ENCODE peak calls at places on chromosome X, in nine cellular contexts. One of them, this sample, is unnamed.
A peak's percentile ranks its signal among the peaks of the same experiment; 100 is the strongest.

GRCh38 chrX:111375747-111376146 is 36.2 kb downstream of the DCX start:
- DNase-seq in ovary: no peak
- DNase-seq in neural progenitor cell: peak; percentile 66
- DNase-seq in pancreas: no peak
- DNase-seq in cardiac fibroblast: no peak
- DNase-seq in suprapubic skin: no peak
- DNase-seq in GM10248: no peak
- DNase-seq in GM23338: peak; percentile 49
- DNase-seq in heart left ventricle: no peak
- DNase-seq in this sample: peak; percentile 41

GRCh38 chrX:104113237-104113965 is 1.1 kb downstream of the ZCCHC18 start:
- DNase-seq in cardiac fibroblast: peak; percentile 45
- DNase-seq in suprapubic skin: no peak
- DNase-seq in ovary: peak; percentile 44
- DNase-seq in GM10248: peak; percentile 34
- DNase-seq in neural progenitor cell: peak; percentile 80
- DNase-seq in GM23338: peak; percentile 74
- DNase-seq in pancreas: peak; percentile 54
- DNase-seq in heart left ventricle: peak; percentile 32
- DNase-seq in this sample: peak; percentile 63

GRCh38 chrX:66553973-66554372 is 84.9 kb downstream of the EDA2R start:
- DNase-seq in GM23338: no peak
- DNase-seq in cardiac fibroblast: no peak
- DNase-seq in ovary: no peak
- DNase-seq in GM10248: no peak
- DNase-seq in heart left ventricle: no peak
- DNase-seq in neural progenitor cell: no peak
- DNase-seq in suprapubic skin: no peak
- DNase-seq in pancreas: no peak
- DNase-seq in this sample: no peak

GRCh38 chrX:115957862-115958490 is 212.6 kb upstream of the AGTR2 start:
- DNase-seq in GM10248: no peak
- DNase-seq in ovary: no peak
- DNase-seq in heart left ventricle: no peak
- DNase-seq in GM23338: peak; percentile 51
- DNase-seq in cardiac fibroblast: no peak
- DNase-seq in neural progenitor cell: peak; percentile 49
- DNase-seq in pancreas: peak; percentile 56
- DNase-seq in suprapubic skin: no peak
- DNase-seq in this sample: peak; percentile 26

GRCh38 chrX:14357314-14357713 is 172.0 kb upstream of the GLRA2 start:
- DNase-seq in ovary: no peak
- DNase-seq in heart left ventricle: no peak
- DNase-seq in cardiac fibroblast: no peak
- DNase-seq in suprapubic skin: no peak
- DNase-seq in pancreas: no peak
- DNase-seq in GM10248: no peak
- DNase-seq in neural progenitor cell: no peak
- DNase-seq in GM23338: no peak
- DNase-seq in this sample: no peak

GRCh38 chrX:110734894-110735541 is 60.6 kb downstream of the CHRDL1 start:
- DNase-seq in pancreas: no peak
- DNase-seq in GM23338: peak; percentile 35
- DNase-seq in GM10248: no peak
- DNase-seq in suprapubic skin: no peak
- DNase-seq in cardiac fibroblast: peak; percentile 41
- DNase-seq in ovary: no peak
- DNase-seq in heart left ventricle: no peak
- DNase-seq in neural progenitor cell: peak; percentile 29
- DNase-seq in this sample: peak; percentile 70

GRCh38 chrX:137926090-137926489 is 360.2 kb downstream of the ZIC3 start:
- DNase-seq in heart left ventricle: no peak
- DNase-seq in neural progenitor cell: peak; percentile 47
- DNase-seq in ovary: no peak
- DNase-seq in cardiac fibroblast: no peak
- DNase-seq in GM23338: peak; percentile 53
- DNase-seq in pancreas: no peak
- DNase-seq in suprapubic skin: no peak
- DNase-seq in GM10248: no peak
- DNase-seq in this sample: peak; percentile 30

GRCh38 chrX:21972721-21973120 is 32.2 kb downstream of the SMS start:
- DNase-seq in cardiac fibroblast: peak; percentile 66
- DNase-seq in GM23338: peak; percentile 27
- DNase-seq in ovary: no peak
- DNase-seq in GM10248: no peak
- DNase-seq in pancreas: no peak
- DNase-seq in heart left ventricle: no peak
- DNase-seq in neural progenitor cell: no peak
- DNase-seq in suprapubic skin: no peak
- DNase-seq in this sample: no peak

GRCh38 chrX:101799387-101799786 is 132.4 kb downstream of the ZMAT1 start:
- DNase-seq in cardiac fibroblast: peak; percentile 89
- DNase-seq in pancreas: peak; percentile 88
- DNase-seq in GM23338: peak; percentile 92
- DNase-seq in heart left ventricle: peak; percentile 84
- DNase-seq in suprapubic skin: peak; percentile 82
- DNase-seq in neural progenitor cell: peak; percentile 90
- DNase-seq in GM10248: peak; percentile 52
- DNase-seq in ovary: peak; percentile 73
- DNase-seq in this sample: peak; percentile 91

GRCh38 chrX:112734250-112734649 is 54.5 kb upstream of the LHFPL1 start:
- DNase-seq in suprapubic skin: no peak
- DNase-seq in GM10248: no peak
- DNase-seq in ovary: no peak
- DNase-seq in pancreas: no peak
- DNase-seq in GM23338: peak; percentile 9
- DNase-seq in heart left ventricle: peak; percentile 6
- DNase-seq in neural progenitor cell: no peak
- DNase-seq in cardiac fibroblast: peak; percentile 1
- DNase-seq in this sample: no peak

DNA sequence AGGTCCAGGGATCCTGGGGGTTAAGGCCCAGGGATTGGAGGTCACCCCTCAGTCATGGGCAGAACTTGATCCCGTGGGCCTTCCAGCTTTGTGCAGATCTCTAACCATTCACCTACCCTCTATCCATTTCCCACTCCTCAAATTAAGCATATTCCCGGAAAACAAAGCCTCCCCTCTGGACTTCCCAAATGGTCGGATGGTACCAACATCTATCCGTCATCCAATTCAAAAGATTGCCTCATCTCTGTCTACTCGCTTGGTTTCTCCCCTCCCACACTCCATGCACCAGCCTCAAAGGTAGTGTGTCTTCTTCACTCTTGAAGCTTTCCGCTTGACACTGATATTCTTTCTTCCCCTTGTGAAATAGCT is 473 bp upstream of the BCLAF3 start:
- DNase-seq in GM23338: no peak
- DNase-seq in cardiac fibroblast: no peak
- DNase-seq in pancreas: no peak
- DNase-seq in GM10248: no peak
- DNase-seq in neural progenitor cell: no peak
- DNase-seq in ovary: no peak
- DNase-seq in suprapubic skin: no peak
- DNase-seq in heart left ventricle: no peak
- DNase-seq in this sample: no peak
- TF ChIP-seq CTCF in GM23338: no peak
- TF ChIP-seq CTCF in cardiac fibroblast: no peak
- TF ChIP-seq CTCF in pancreas: no peak
- TF ChIP-seq CTCF in GM10248: no peak
- TF ChIP-seq CTCF in neural progenitor cell: no peak
- TF ChIP-seq CTCF in ovary: no peak
- TF ChIP-seq CTCF in suprapubic skin: no peak
- TF ChIP-seq CTCF in heart left ventricle: no peak
- TF ChIP-seq CTCF in this sample: no peak

GRCh38 chrX:88397551-88397950 is 349.5 kb upstream of the CPXCR1 start:
- DNase-seq in pancreas: no peak
- DNase-seq in heart left ventricle: no peak
- DNase-seq in suprapubic skin: no peak
- DNase-seq in cardiac fibroblast: no peak
- DNase-seq in ovary: no peak
- DNase-seq in GM10248: no peak
- DNase-seq in GM23338: no peak
- DNase-seq in neural progenitor cell: no peak
- DNase-seq in this sample: no peak
- TF ChIP-seq CTCF in pancreas: no peak
- TF ChIP-seq CTCF in heart left ventricle: no peak
- TF ChIP-seq CTCF in suprapubic skin: no peak
- TF ChIP-seq CTCF in cardiac fibroblast: no peak
- TF ChIP-seq CTCF in ovary: no peak
- TF ChIP-seq CTCF in GM10248: no peak
- TF ChIP-seq CTCF in GM23338: no peak
- TF ChIP-seq CTCF in neural progenitor cell: peak; percentile 42
- TF ChIP-seq CTCF in this sample: peak; percentile 12

DNA sequence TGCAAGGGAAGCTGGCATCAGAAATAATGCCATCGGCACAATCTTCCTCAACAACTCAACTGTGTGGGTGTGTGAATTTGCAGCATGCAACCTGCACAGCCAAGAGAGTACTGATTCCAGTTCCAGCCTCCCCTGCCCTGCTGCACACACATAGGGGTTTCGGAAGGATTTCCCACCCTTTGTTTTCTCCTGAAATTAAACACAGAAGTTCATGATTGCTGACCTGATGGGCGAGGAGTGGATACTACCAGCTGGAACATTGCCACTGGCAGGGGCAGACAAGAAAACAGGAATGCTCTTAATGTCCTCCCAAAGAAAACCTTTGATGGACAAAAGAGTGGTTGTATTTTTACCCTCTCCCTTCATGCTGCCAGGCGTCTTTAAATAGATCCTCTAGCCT is 4.8 kb downstream of the NDP start:
- DNase-seq in heart left ventricle: no peak
- DNase-seq in suprapubic skin: no peak
- DNase-seq in pancreas: no peak
- DNase-seq in GM10248: no peak
- DNase-seq in neural progenitor cell: no peak
- DNase-seq in ovary: no peak
- DNase-seq in GM23338: no peak
- DNase-seq in cardiac fibroblast: no peak
- DNase-seq in this sample: no peak
- TF ChIP-seq CTCF in heart left ventricle: no peak
- TF ChIP-seq CTCF in suprapubic skin: no peak
- TF ChIP-seq CTCF in pancreas: no peak
- TF ChIP-seq CTCF in GM10248: no peak
- TF ChIP-seq CTCF in neural progenitor cell: no peak
- TF ChIP-seq CTCF in ovary: no peak
- TF ChIP-seq CTCF in GM23338: no peak
- TF ChIP-seq CTCF in cardiac fibroblast: no peak
- TF ChIP-seq CTCF in this sample: no peak

DNA sequence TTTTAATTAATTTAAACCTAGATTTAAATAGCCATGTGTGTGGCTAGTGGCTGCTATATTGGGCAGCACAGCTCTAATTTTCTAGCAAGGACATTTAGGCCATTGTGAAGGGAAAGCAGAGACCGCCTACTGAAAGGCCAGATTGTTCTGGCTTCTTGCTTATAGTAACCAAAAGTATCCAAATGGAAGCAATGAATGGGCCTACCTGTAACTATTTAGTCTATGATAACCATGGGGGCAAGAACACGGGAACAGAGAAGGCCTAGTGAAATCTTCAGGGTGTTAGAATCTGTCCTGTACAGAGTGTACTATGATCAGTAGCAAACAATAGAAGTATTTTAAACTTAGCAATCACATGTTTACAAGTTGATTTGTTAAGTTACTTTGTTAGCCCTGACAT is 16.5 kb upstream of the HPRT1 start:
- DNase-seq in neural progenitor cell: no peak
- DNase-seq in GM23338: no peak
- DNase-seq in cardiac fibroblast: no peak
- DNase-seq in heart left ventricle: no peak
- DNase-seq in pancreas: no peak
- DNase-seq in ovary: no peak
- DNase-seq in suprapubic skin: no peak
- DNase-seq in GM10248: no peak
- DNase-seq in this sample: no peak
- TF ChIP-seq CTCF in neural progenitor cell: no peak
- TF ChIP-seq CTCF in GM23338: no peak
- TF ChIP-seq CTCF in cardiac fibroblast: no peak
- TF ChIP-seq CTCF in heart left ventricle: no peak
- TF ChIP-seq CTCF in pancreas: no peak
- TF ChIP-seq CTCF in ovary: no peak
- TF ChIP-seq CTCF in suprapubic skin: no peak
- TF ChIP-seq CTCF in GM10248: no peak
- TF ChIP-seq CTCF in this sample: no peak

GRCh38 chrX:132592880-132593279 is 104.0 kb upstream of the MBNL3 start:
- DNase-seq in cardiac fibroblast: peak; percentile 20
- DNase-seq in GM23338: peak; percentile 49
- DNase-seq in heart left ventricle: no peak
- DNase-seq in neural progenitor cell: peak; percentile 49
- DNase-seq in suprapubic skin: no peak
- DNase-seq in pancreas: peak; percentile 13
- DNase-seq in ovary: no peak
- DNase-seq in GM10248: peak; percentile 5
- DNase-seq in this sample: no peak
- TF ChIP-seq CTCF in cardiac fibroblast: peak; percentile 19
- TF ChIP-seq CTCF in GM23338: peak; percentile 59
- TF ChIP-seq CTCF in heart left ventricle: peak; percentile 43
- TF ChIP-seq CTCF in neural progenitor cell: peak; percentile 44
- TF ChIP-seq CTCF in suprapubic skin: no peak
- TF ChIP-seq CTCF in pancreas: no peak
- TF ChIP-seq CTCF in ovary: no peak
- TF ChIP-seq CTCF in GM10248: peak; percentile 47
- TF ChIP-seq CTCF in this sample: peak; percentile 18

DNA sequence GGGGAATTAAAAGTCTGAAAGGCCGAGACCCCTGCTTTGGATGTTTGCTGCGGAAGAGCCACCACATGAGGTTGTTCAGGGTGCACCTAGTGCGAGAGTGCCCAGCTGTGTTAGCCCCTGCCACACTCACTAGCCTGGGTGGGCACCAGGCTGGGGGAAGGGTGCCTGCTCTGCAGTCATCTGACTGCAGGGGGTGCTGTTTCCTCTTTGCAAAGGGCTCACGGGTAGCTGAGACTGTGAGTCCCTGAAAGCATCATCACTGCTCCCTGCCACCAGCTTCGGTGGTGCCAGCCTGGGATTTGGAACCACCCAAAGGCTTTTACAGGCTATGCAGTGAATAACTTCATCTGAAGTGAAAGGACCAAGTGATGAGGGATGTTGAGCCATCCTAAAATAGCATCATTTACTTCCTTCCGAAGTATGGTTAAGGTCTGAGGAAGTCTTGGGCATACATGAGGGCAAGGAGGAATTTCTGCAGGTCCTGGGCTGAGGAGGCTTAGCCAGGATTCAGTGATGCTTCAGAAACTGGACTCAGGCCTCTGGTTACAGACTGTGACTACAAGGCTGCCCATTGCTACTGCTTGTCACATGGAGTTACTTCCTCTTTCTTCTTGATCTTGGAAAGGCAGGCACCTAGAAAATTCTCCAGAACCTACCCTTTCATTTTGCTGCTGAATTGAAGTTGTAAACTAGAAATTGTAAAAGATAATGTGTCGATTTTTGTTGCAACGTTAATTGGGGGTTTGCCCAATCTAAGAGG is 293.2 kb upstream of the PRPS2 start:
- DNase-seq in suprapubic skin: no peak
- DNase-seq in neural progenitor cell: peak; percentile 47
- DNase-seq in ovary: no peak
- DNase-seq in GM23338: peak; percentile 49
- DNase-seq in cardiac fibroblast: no peak
- DNase-seq in pancreas: no peak
- DNase-seq in heart left ventricle: peak; percentile 7
- DNase-seq in GM10248: peak; percentile 17
- DNase-seq in this sample: peak; percentile 30
- TF ChIP-seq CTCF in suprapubic skin: no peak
- TF ChIP-seq CTCF in neural progenitor cell: peak; percentile 59
- TF ChIP-seq CTCF in ovary: no peak
- TF ChIP-seq CTCF in GM23338: peak; percentile 80
- TF ChIP-seq CTCF in cardiac fibroblast: peak; percentile 22
- TF ChIP-seq CTCF in pancreas: no peak
- TF ChIP-seq CTCF in heart left ventricle: peak; percentile 28
- TF ChIP-seq CTCF in GM10248: no peak
- TF ChIP-seq CTCF in this sample: no peak

GRCh38 chrX:35006361-35006760 is 63.8 kb downstream of the FAM47B start:
- DNase-seq in suprapubic skin: no peak
- DNase-seq in neural progenitor cell: no peak
- DNase-seq in cardiac fibroblast: no peak
- DNase-seq in GM23338: no peak
- DNase-seq in ovary: no peak
- DNase-seq in pancreas: no peak
- DNase-seq in GM10248: no peak
- DNase-seq in heart left ventricle: no peak
- DNase-seq in this sample: no peak
- TF ChIP-seq CTCF in suprapubic skin: no peak
- TF ChIP-seq CTCF in neural progenitor cell: no peak
- TF ChIP-seq CTCF in cardiac fibroblast: no peak
- TF ChIP-seq CTCF in GM23338: no peak
- TF ChIP-seq CTCF in ovary: no peak
- TF ChIP-seq CTCF in pancreas: no peak
- TF ChIP-seq CTCF in GM10248: no peak
- TF ChIP-seq CTCF in heart left ventricle: no peak
- TF ChIP-seq CTCF in this sample: no peak